ENCODE peak calls at places on chromosomes 7 and 10, in six cellular contexts. One of them, this sample, is unnamed.

GRCh38 chr7:134355925-134356324 is 39.2 kb upstream of the SLC35B4 start:
- DNase-seq in heart right ventricle: peak; percentile 24
- DNase-seq in heart left ventricle: peak; percentile 65
- DNase-seq in cardiac muscle cell: peak; percentile 54
- DNase-seq in A673: no peak
- DNase-seq in stomach: peak; percentile 57
- DNase-seq in this sample: no peak

GRCh38 chr10:28721318-28721717 is 44.0 kb downstream of the BAMBI start:
- DNase-seq in heart right ventricle: no peak
- DNase-seq in heart left ventricle: no peak
- DNase-seq in cardiac muscle cell: no peak
- DNase-seq in A673: peak; percentile 25
- DNase-seq in stomach: no peak
- DNase-seq in this sample: no peak

GRCh38 chr7:15947749-15948148 is 261.3 kb upstream of the MEOX2 start:
- DNase-seq in heart right ventricle: no peak
- DNase-seq in heart left ventricle: no peak
- DNase-seq in cardiac muscle cell: peak; percentile 24
- DNase-seq in A673: no peak
- DNase-seq in stomach: no peak
- DNase-seq in this sample: no peak

GRCh38 chr7:149815121-149815520 is 23.1 kb upstream of the ZNF862 start:
- DNase-seq in heart right ventricle: peak; percentile 10
- DNase-seq in heart left ventricle: no peak
- DNase-seq in cardiac muscle cell: no peak
- DNase-seq in A673: no peak
- DNase-seq in stomach: no peak
- DNase-seq in this sample: no peak

GRCh38 chr10:102504179-102504975 is 605 bp downstream of the SUFU start:
- DNase-seq in heart right ventricle: peak; percentile 37
- DNase-seq in heart left ventricle: no peak
- DNase-seq in cardiac muscle cell: peak; percentile 22
- DNase-seq in A673: peak; percentile 59
- DNase-seq in stomach: peak; percentile 26
- DNase-seq in this sample: peak; percentile 64

GRCh38 chr7:25384820-25385560 is 156.7 kb upstream of the NPVF start:
- DNase-seq in heart right ventricle: no peak
- DNase-seq in heart left ventricle: no peak
- DNase-seq in cardiac muscle cell: no peak
- DNase-seq in A673: peak; percentile 77
- DNase-seq in stomach: no peak
- DNase-seq in this sample: no peak

GRCh38 chr7:155206286-155207020 is 91.2 kb upstream of the INSIG1 start:
- DNase-seq in heart right ventricle: peak; percentile 58
- DNase-seq in heart left ventricle: peak; percentile 82
- DNase-seq in cardiac muscle cell: peak; percentile 91
- DNase-seq in A673: peak; percentile 83
- DNase-seq in stomach: peak; percentile 34
- DNase-seq in this sample: no peak

GRCh38 chr10:102773986-102774385 is 30.2 kb downstream of the WBP1L start:
- DNase-seq in heart right ventricle: no peak
- DNase-seq in heart left ventricle: no peak
- DNase-seq in cardiac muscle cell: peak; percentile 55
- DNase-seq in A673: no peak
- DNase-seq in stomach: no peak
- DNase-seq in this sample: no peak

GRCh38 chr7:154484943-154485342 is 432.7 kb downstream of the DPP6 start:
- DNase-seq in heart right ventricle: no peak
- DNase-seq in heart left ventricle: no peak
- DNase-seq in cardiac muscle cell: no peak
- DNase-seq in A673: no peak
- DNase-seq in stomach: no peak
- DNase-seq in this sample: no peak

GRCh38 chr7:29360633-29361625 is 166.4 kb downstream of the CHN2 start:
- DNase-seq in heart right ventricle: no peak
- DNase-seq in heart left ventricle: no peak
- DNase-seq in cardiac muscle cell: no peak
- DNase-seq in A673: no peak
- DNase-seq in stomach: no peak
- DNase-seq in this sample: peak; percentile 74

GRCh38 chr7:71679480-71679879 is 547.5 kb downstream of the GALNT17 start:
- DNase-seq in heart right ventricle: no peak
- DNase-seq in heart left ventricle: no peak
- DNase-seq in cardiac muscle cell: no peak
- DNase-seq in A673: no peak
- DNase-seq in stomach: no peak
- DNase-seq in this sample: no peak

GRCh38 chr10:96681493-96681892 is 38.8 kb downstream of the PIK3AP1 start:
- DNase-seq in heart right ventricle: no peak
- DNase-seq in heart left ventricle: no peak
- DNase-seq in cardiac muscle cell: no peak
- DNase-seq in A673: no peak
- DNase-seq in stomach: no peak
- DNase-seq in this sample: no peak

GRCh38 chr10:86868353-86868752 is 89.1 kb downstream of the MMRN2 start:
- DNase-seq in heart right ventricle: no peak
- DNase-seq in heart left ventricle: no peak
- DNase-seq in cardiac muscle cell: peak; percentile 75
- DNase-seq in A673: peak; percentile 92
- DNase-seq in stomach: no peak
- DNase-seq in this sample: peak; percentile 21

GRCh38 chr10:86363184-86363832 is 3.3 kb downstream of the GRID1 start:
- DNase-seq in heart right ventricle: peak; percentile 54
- DNase-seq in heart left ventricle: peak; percentile 74
- DNase-seq in cardiac muscle cell: peak; percentile 27
- DNase-seq in A673: no peak
- DNase-seq in stomach: peak; percentile 50
- DNase-seq in this sample: no peak

GRCh38 chr10:23442936-23443335 is 4.1 kb downstream of the OTUD1 start:
- DNase-seq in heart right ventricle: no peak
- DNase-seq in heart left ventricle: no peak
- DNase-seq in cardiac muscle cell: peak; percentile 37
- DNase-seq in A673: no peak
- DNase-seq in stomach: no peak
- DNase-seq in this sample: no peak

GRCh38 chr7:132511921-132512320 is 64.3 kb downstream of the PLXNA4 start:
- DNase-seq in heart right ventricle: no peak
- DNase-seq in heart left ventricle: no peak
- DNase-seq in cardiac muscle cell: no peak
- DNase-seq in A673: no peak
- DNase-seq in stomach: no peak
- DNase-seq in this sample: no peak

GRCh38 chr7:119720541-119720940 is 552.4 kb upstream of the KCND2 start:
- DNase-seq in heart right ventricle: no peak
- DNase-seq in heart left ventricle: no peak
- DNase-seq in cardiac muscle cell: peak; percentile 86
- DNase-seq in A673: peak; percentile 33
- DNase-seq in stomach: no peak
- DNase-seq in this sample: no peak

GRCh38 chr7:35729061-35729783 is 34.3 kb upstream of the HERPUD2 start:
- DNase-seq in heart right ventricle: no peak
- DNase-seq in heart left ventricle: no peak
- DNase-seq in cardiac muscle cell: no peak
- DNase-seq in A673: no peak
- DNase-seq in stomach: no peak
- DNase-seq in this sample: no peak

GRCh38 chr10:17026686-17027485 is 102.7 kb downstream of the CUBN start:
- DNase-seq in heart right ventricle: no peak
- DNase-seq in heart left ventricle: no peak
- DNase-seq in cardiac muscle cell: peak; percentile 24
- DNase-seq in A673: no peak
- DNase-seq in stomach: no peak
- DNase-seq in this sample: no peak

GRCh38 chr7:159094030-159094740 is 50.5 kb downstream of the VIPR2 start:
- DNase-seq in heart right ventricle: no peak
- DNase-seq in heart left ventricle: no peak
- DNase-seq in cardiac muscle cell: no peak
- DNase-seq in A673: peak; percentile 79
- DNase-seq in stomach: peak; percentile 17
- DNase-seq in this sample: no peak

GRCh38 chr10:76356557-76356956 is 925.1 kb downstream of the LRMDA start:
- DNase-seq in heart right ventricle: no peak
- DNase-seq in heart left ventricle: no peak
- DNase-seq in cardiac muscle cell: no peak
- DNase-seq in A673: no peak
- DNase-seq in stomach: no peak
- DNase-seq in this sample: peak; percentile 16

GRCh38 chr10:29627201-29628105 is 7.3 kb downstream of the SVIL start:
- DNase-seq in heart right ventricle: no peak
- DNase-seq in heart left ventricle: no peak
- DNase-seq in cardiac muscle cell: peak; percentile 85
- DNase-seq in A673: peak; percentile 32
- DNase-seq in stomach: no peak
- DNase-seq in this sample: no peak

GRCh38 chr7:98866765-98867164 is 3.0 kb downstream of the TMEM130 start:
- DNase-seq in heart right ventricle: no peak
- DNase-seq in heart left ventricle: no peak
- DNase-seq in cardiac muscle cell: no peak
- DNase-seq in A673: no peak
- DNase-seq in stomach: no peak
- DNase-seq in this sample: no peak

GRCh38 chr10:121823993-121824463 is 103.8 kb downstream of the ATE1 start:
- DNase-seq in heart right ventricle: no peak
- DNase-seq in heart left ventricle: no peak
- DNase-seq in cardiac muscle cell: peak; percentile 62
- DNase-seq in A673: peak; percentile 62
- DNase-seq in stomach: no peak
- DNase-seq in this sample: peak; percentile 76

GRCh38 chr10:62037166-62037831 is 135.8 kb downstream of the ARID5B start:
- DNase-seq in heart right ventricle: no peak
- DNase-seq in heart left ventricle: no peak
- DNase-seq in cardiac muscle cell: peak; percentile 84
- DNase-seq in A673: peak; percentile 69
- DNase-seq in stomach: no peak
- DNase-seq in this sample: no peak

GRCh38 chr7:102295346-102296178 is 8.9 kb downstream of the SH2B2 start:
- DNase-seq in heart right ventricle: no peak
- DNase-seq in heart left ventricle: no peak
- DNase-seq in cardiac muscle cell: no peak
- DNase-seq in A673: no peak
- DNase-seq in stomach: no peak
- DNase-seq in this sample: no peak

GRCh38 chr10:48525956-48526355 is 78.9 kb downstream of the ARHGAP22 start:
- DNase-seq in heart right ventricle: no peak
- DNase-seq in heart left ventricle: no peak
- DNase-seq in cardiac muscle cell: no peak
- DNase-seq in A673: no peak
- DNase-seq in stomach: peak; percentile 2
- DNase-seq in this sample: no peak

GRCh38 chr10:48527691-48528212 is 77.1 kb downstream of the ARHGAP22 start:
- DNase-seq in heart right ventricle: no peak
- DNase-seq in heart left ventricle: no peak
- DNase-seq in cardiac muscle cell: no peak
- DNase-seq in A673: no peak
- DNase-seq in stomach: peak; percentile 7
- DNase-seq in this sample: no peak

GRCh38 chr10:48526371-48526821 is 78.5 kb downstream of the ARHGAP22 start:
- DNase-seq in heart right ventricle: no peak
- DNase-seq in heart left ventricle: no peak
- DNase-seq in cardiac muscle cell: peak; percentile 62
- DNase-seq in A673: peak; percentile 11
- DNase-seq in stomach: peak; percentile 8
- DNase-seq in this sample: peak; percentile 59

GRCh38 chr10:48525113-48525512 is 79.8 kb downstream of the ARHGAP22 start:
- DNase-seq in heart right ventricle: no peak
- DNase-seq in heart left ventricle: no peak
- DNase-seq in cardiac muscle cell: no peak
- DNase-seq in A673: no peak
- DNase-seq in stomach: peak; percentile 1
- DNase-seq in this sample: no peak

GRCh38 chr10:48526846-48527505 is 77.9 kb downstream of the ARHGAP22 start:
- DNase-seq in heart right ventricle: no peak
- DNase-seq in heart left ventricle: no peak
- DNase-seq in cardiac muscle cell: peak; percentile 9
- DNase-seq in A673: no peak
- DNase-seq in stomach: no peak
- DNase-seq in this sample: no peak
- H3K4me3 ChIP-seq in heart right ventricle: no peak overlapping the region
- H3K4me3 ChIP-seq in heart left ventricle: no peak overlapping the region
- H3K4me3 ChIP-seq in cardiac muscle cell: no peak overlapping the region
- H3K4me3 ChIP-seq in A673: no peak overlapping the region
- H3K4me3 ChIP-seq in stomach: no peak overlapping the region
- H3K4me3 ChIP-seq in this sample: peak overlapping the region; percentile 34

DNA sequence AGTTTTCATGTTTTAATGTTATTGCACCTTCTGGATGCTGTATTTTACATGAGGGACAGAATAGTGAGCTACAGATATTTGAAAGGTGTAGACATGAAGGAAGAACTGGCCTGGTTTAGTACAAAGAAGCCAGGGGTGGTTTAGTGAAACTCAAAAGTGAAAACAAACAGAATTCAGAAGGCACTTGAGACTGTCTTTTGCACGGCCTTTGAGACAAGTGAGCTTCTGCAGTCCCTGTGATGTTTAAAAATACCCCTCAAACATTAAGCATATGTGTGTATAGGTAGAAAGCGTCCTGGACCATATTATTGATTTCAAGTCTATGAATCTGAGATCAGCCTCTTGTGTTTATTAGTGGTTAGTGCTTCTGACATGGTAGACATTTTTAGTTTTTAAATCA is 118.9 kb downstream of the CDK14 start:
- DNase-seq in heart right ventricle: no peak
- DNase-seq in heart left ventricle: no peak
- DNase-seq in cardiac muscle cell: no peak
- DNase-seq in A673: no peak
- DNase-seq in stomach: no peak
- DNase-seq in this sample: no peak
- H3K27ac ChIP-seq in heart right ventricle: no peak overlapping the region
- H3K27ac ChIP-seq in heart left ventricle: no peak overlapping the region
- H3K27ac ChIP-seq in cardiac muscle cell: peak overlapping the region; percentile 93
- H3K27ac ChIP-seq in A673: peak overlapping the region; percentile 31
- H3K27ac ChIP-seq in stomach: peak overlapping the region; percentile 78
- H3K27ac ChIP-seq in this sample: no peak overlapping the region

GRCh38 chr10:88980836-88981235 is 9.8 kb upstream of the FAS start:
- DNase-seq in heart right ventricle: no peak
- DNase-seq in heart left ventricle: no peak
- DNase-seq in cardiac muscle cell: no peak
- DNase-seq in A673: no peak
- DNase-seq in stomach: no peak
- DNase-seq in this sample: no peak
- H3K4me3 ChIP-seq in heart right ventricle: no peak overlapping the region
- H3K4me3 ChIP-seq in heart left ventricle: no peak overlapping the region
- H3K4me3 ChIP-seq in cardiac muscle cell: no peak overlapping the region
- H3K4me3 ChIP-seq in A673: no peak overlapping the region
- H3K4me3 ChIP-seq in stomach: no peak overlapping the region
- H3K4me3 ChIP-seq in this sample: no peak overlapping the region

DNA sequence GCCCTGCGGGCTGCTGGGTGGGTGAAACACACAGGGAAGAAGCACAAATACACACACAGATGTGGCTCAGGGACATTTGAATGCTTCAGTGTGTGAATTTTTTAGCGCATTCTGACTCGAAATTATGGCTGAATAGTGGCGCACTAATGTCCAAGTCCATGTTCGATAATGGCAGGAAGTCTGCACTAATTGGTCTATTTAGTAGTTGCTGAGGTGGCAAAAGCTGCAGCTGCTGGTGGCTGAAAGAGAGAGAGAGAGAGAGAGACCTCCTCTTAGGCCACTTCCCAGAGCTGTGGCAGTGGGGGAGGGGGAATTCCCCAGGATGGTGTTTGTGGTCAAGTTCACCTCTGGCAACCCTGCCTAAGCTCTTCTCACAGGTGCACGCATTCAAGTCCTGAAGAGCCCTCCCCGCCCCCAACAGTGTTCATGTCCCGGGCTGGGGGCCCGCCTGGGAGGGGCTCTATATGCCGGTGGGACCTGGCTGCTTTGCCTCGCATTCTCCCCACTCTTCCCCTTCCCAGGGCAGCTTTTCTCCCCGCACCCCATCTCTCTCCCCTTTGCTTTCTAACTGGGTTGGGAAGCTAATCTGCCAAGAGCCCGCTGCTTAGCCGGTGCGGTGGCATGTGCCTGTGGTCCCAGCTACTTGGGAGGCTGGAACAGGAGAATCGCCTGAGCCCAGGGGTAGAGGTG is 6.0 kb upstream of the MNX1 start:
- DNase-seq in heart right ventricle: no peak
- DNase-seq in heart left ventricle: no peak
- DNase-seq in cardiac muscle cell: no peak
- DNase-seq in A673: no peak
- DNase-seq in stomach: no peak
- DNase-seq in this sample: peak; percentile 31
- H3K27ac ChIP-seq in heart right ventricle: no peak overlapping the region
- H3K27ac ChIP-seq in heart left ventricle: no peak overlapping the region
- H3K27ac ChIP-seq in cardiac muscle cell: no peak overlapping the region
- H3K27ac ChIP-seq in A673: no peak overlapping the region
- H3K27ac ChIP-seq in stomach: no peak overlapping the region
- H3K27ac ChIP-seq in this sample: no peak overlapping the region

This sample was measured in SJCRH30.